ENCODE peak calls at places on chromosome 14, in ten cellular contexts. L, F, H, N, A, K, S, R, W and T are unnamed samples.

GRCh38 chr14:106094654-106095189 is 568.3 kb downstream of the TMEM121 start:
- DNase-seq in K (no peak), L (no peak), W (no peak), N (peak; percentile 45), R (peak; percentile 27), F (no peak), H (no peak), A (no peak), S (peak; percentile 33), T (peak; percentile 26)

GRCh38 chr14:55274760-55275159 is 3.5 kb downstream of the FBXO34 start:
- DNase-seq in L (no peak), H (no peak), S (no peak), K (no peak), N (no peak), A (no peak), F (no peak), W (peak; percentile 50), R (no peak), T (peak; percentile 8)

GRCh38 chr14:65847065-65847847 is 434.7 kb downstream of the FUT8 start:
- DNase-seq in R (no peak), H (no peak), F (no peak), W (no peak), N (peak; percentile 25), L (peak; percentile 25), A (peak; percentile 98), S (no peak), K (no peak), T (no peak)

GRCh38 chr14:26765301-26765700 is 167.5 kb upstream of the NOVA1 start:
- DNase-seq in H (no peak), F (no peak), L (no peak), S (no peak), W (no peak), N (no peak), A (no peak), K (no peak), R (no peak), T (no peak)

GRCh38 chr14:100564506-100564905 is 22.7 kb downstream of the BEGAIN start:
- DNase-seq in N (no peak), L (no peak), K (no peak), A (no peak), W (no peak), R (no peak), H (no peak), S (no peak), F (no peak), T (no peak)

GRCh38 chr14:68621400-68622365 is 171.2 kb downstream of the ZFP36L1 start:
- DNase-seq in K (no peak), N (no peak), L (no peak), F (peak; percentile 88), R (no peak), S (no peak), A (no peak), W (peak; percentile 72), H (peak; percentile 61), T (no peak)

GRCh38 chr14:99118946-99119345 is 153.1 kb downstream of the BCL11B start:
- DNase-seq in A (no peak), S (no peak), H (no peak), N (no peak), F (no peak), R (no peak), W (no peak), K (no peak), L (no peak), T (no peak)

GRCh38 chr14:99320105-99320572 is 48.1 kb upstream of the BCL11B start:
- DNase-seq in W (peak; percentile 20), R (peak; percentile 17), N (peak; percentile 53), H (no peak), S (peak; percentile 37), A (peak; percentile 79), L (peak; percentile 72), K (peak; percentile 85), F (peak; percentile 2), T (peak; percentile 41)

GRCh38 chr14:81400852-81401251 is 728 bp upstream of the STON2 start:
- DNase-seq in A (no peak), N (no peak), H (peak; percentile 21), L (no peak), R (peak; percentile 86), S (peak; percentile 20), F (peak; percentile 100), K (no peak), W (peak; percentile 94), T (peak; percentile 93)

GRCh38 chr14:92108345-92109254 is 2.2 kb upstream of the ATXN3 start:
- DNase-seq in H (no peak), K (peak; percentile 48), S (no peak), F (no peak), N (no peak), W (no peak), L (no peak), R (no peak), A (no peak), T (no peak)

GRCh38 chr14:104281768-104282301 is 143.4 kb downstream of the KIF26A start:
- DNase-seq in W (no peak), L (no peak), H (no peak), K (no peak), N (no peak), R (no peak), S (no peak), A (no peak), F (no peak), T (no peak)

GRCh38 chr14:55582741-55583140 is 2.7 kb downstream of the KTN1 start:
- DNase-seq in L (no peak), K (no peak), A (no peak), F (no peak), S (no peak), W (no peak), R (no peak), N (no peak), H (no peak), T (no peak)

GRCh38 chr14:35985504-35986218 is 159.5 kb downstream of the BRMS1L start:
- DNase-seq in A (peak; percentile 48), L (no peak), F (no peak), N (no peak), H (no peak), S (no peak), R (no peak), K (no peak), W (no peak), T (peak; percentile 2)